ENCODE peak calls at places on chromosomes 4 and X, in seven cellular contexts. O is H9, E is trophoblast cell, J is IMR-90, Y is H1, B is mesenchymal stem cell, I is mesendoderm. L is an unnamed sample.

GRCh38 chr4:78667764-78668163 is 108.4 kb upstream of the BMP2K start:
- DNase-seq in J (no peak), B (no peak), Y (no peak), I (no peak), O (no peak), E (no peak), L (no peak)

GRCh38 chrX:97310373-97310772 is 426.7 kb downstream of the RPA4 start:
- DNase-seq in I (peak; percentile 95), J (peak; percentile 14), Y (peak; percentile 29), O (peak; percentile 72), E (peak; percentile 94), B (no peak), L (peak; percentile 40)

GRCh38 chr4:53478671-53479456 is 101.4 kb downstream of the FIP1L1 start:
- DNase-seq in J (peak; percentile 94), O (no peak), B (peak; percentile 60), I (no peak), Y (no peak), E (no peak), L (no peak)

GRCh38 chr4:91288702-91289311 is 1015.0 kb upstream of the GRID2 start:
- DNase-seq in I (no peak), J (no peak), B (no peak), O (no peak), E (no peak), Y (no peak), L (no peak)

GRCh38 chrX:42515939-42516338 is 262.0 kb downstream of the PPP1R2C start:
- DNase-seq in O (no peak), J (no peak), Y (no peak), I (no peak), E (no peak), B (no peak), L (no peak)

GRCh38 chr4:23630110-23630509 is 259.7 kb downstream of the PPARGC1A start:
- DNase-seq in E (peak; percentile 3), J (no peak), Y (no peak), O (no peak), I (peak; percentile 87), B (no peak), L (no peak)

GRCh38 chr4:8913858-8914460 is 42.3 kb upstream of the HMX1 start:
- DNase-seq in B (no peak), I (no peak), J (no peak), Y (no peak), E (no peak), O (no peak), L (no peak)

GRCh38 chr4:54227261-54228063 is 1.6 kb upstream of the PDGFRA start:
- DNase-seq in O (peak; percentile 72), I (peak; percentile 83), J (peak; percentile 80), Y (no peak), E (no peak), B (peak; percentile 88), L (peak; percentile 57)

GRCh38 chrX:102672876-102673275 is 21.6 kb downstream of the GPRASP1 start:
- DNase-seq in Y (no peak), E (peak; percentile 40), J (peak; percentile 60), B (peak; percentile 37), O (no peak), I (no peak), L (no peak)

GRCh38 chrX:129359269-129359668 is 164.0 kb downstream of the SMARCA1 start:
- DNase-seq in E (no peak), B (peak; percentile 11), J (peak; percentile 31), I (no peak), Y (no peak), O (no peak), L (no peak)

GRCh38 chr4:88674989-88675388 is 22.6 kb downstream of the NAP1L5 start:
- DNase-seq in Y (no peak), E (no peak), J (peak; percentile 83), O (no peak), B (peak; percentile 19), I (no peak), L (no peak)

GRCh38 chrX:42837747-42838146 is 59.8 kb upstream of the PPP1R2C start:
- DNase-seq in B (no peak), O (no peak), I (no peak), J (no peak), Y (no peak), E (no peak), L (no peak)

GRCh38 chr4:94332983-94333590 is 9.5 kb downstream of the HPGDS start:
- DNase-seq in E (peak; percentile 17), J (no peak), O (no peak), B (no peak), I (peak; percentile 98), Y (no peak), L (peak; percentile 31)

GRCh38 chrX:13223868-13224555 is 95.8 kb downstream of the ATXN3L start:
- DNase-seq in J (peak; percentile 91), B (peak; percentile 85), I (peak; percentile 60), Y (no peak), O (no peak), E (peak; percentile 43), L (no peak)

GRCh38 chrX:108304210-108304609 is 134.0 kb downstream of the COL4A6 start:
- DNase-seq in I (peak; percentile 37), B (peak; percentile 29), J (peak; percentile 7), O (no peak), Y (no peak), E (no peak), L (no peak)

GRCh38 chr4:61202638-61203495 is 2.7 kb downstream of the ADGRL3 start:
- DNase-seq in J (no peak), Y (no peak), O (peak; percentile 51), E (peak; percentile 35), B (peak; percentile 79), I (peak; percentile 86), L (peak; percentile 29)

GRCh38 chr4:144174401-144175067 is 34.0 kb upstream of the GYPA start:
- DNase-seq in E (peak; percentile 86), B (peak; percentile 63), O (no peak), J (peak; percentile 59), Y (no peak), I (peak; percentile 62), L (peak; percentile 52)

GRCh38 chr4:107183155-107183774 is 147.2 kb upstream of the DKK2 start:
- DNase-seq in Y (no peak), O (no peak), E (peak; percentile 82), I (peak; percentile 75), J (peak; percentile 58), B (peak; percentile 64), L (peak; percentile 47)

GRCh38 chr4:55318541-55319129 is 27.4 kb upstream of the SRD5A3 start:
- DNase-seq in B (no peak), J (no peak), E (no peak), I (no peak), Y (no peak), O (no peak), L (no peak)

GRCh38 chrX:45191820-45192409 is 8.8 kb downstream of the DIPK2B start:
- DNase-seq in I (no peak), O (no peak), Y (no peak), J (no peak), B (no peak), E (no peak), L (no peak)

GRCh38 chr4:145935253-145936141 is 3.1 kb downstream of the ZNF827 start:
- DNase-seq in O (peak; percentile 62), J (no peak), E (no peak), I (peak; percentile 79), B (no peak), Y (no peak), L (no peak)

GRCh38 chr4:4614925-4615678 is 73.3 kb upstream of the STX18 start:
- DNase-seq in J (peak; percentile 66), B (peak; percentile 25), Y (no peak), I (no peak), O (no peak), E (no peak), L (no peak)

GRCh38 chr4:41933997-41934812 is 1.0 kb upstream of the TMEM33 start:
- DNase-seq in B (no peak), I (no peak), E (peak; percentile 86), O (peak; percentile 49), J (no peak), Y (no peak), L (no peak)

GRCh38 chr4:19014594-19014993 is 993.0 kb upstream of the LCORL start:
- DNase-seq in B (no peak), E (no peak), I (no peak), O (no peak), J (no peak), Y (no peak), L (no peak)

GRCh38 chr4:15769202-15769601 is 8.9 kb upstream of the CD38 start:
- DNase-seq in I (no peak), B (no peak), J (no peak), Y (no peak), O (no peak), E (no peak), L (no peak)
- H3K23ac ChIP-seq in I (no peak overlapping the region), B (no peak overlapping the region), J (no peak overlapping the region), Y (no peak overlapping the region), O (no peak overlapping the region), E (no peak overlapping the region), L (no peak overlapping the region)

GRCh38 chr4:169640261-169640880 is 20.0 kb downstream of the CLCN3 start:
- DNase-seq in J (peak; percentile 91), E (no peak), B (peak; percentile 70), Y (no peak), I (no peak), O (no peak), L (no peak)
- H3K4ac ChIP-seq in J (no peak overlapping the region), E (no peak overlapping the region), B (no peak overlapping the region), Y (no peak overlapping the region), I (no peak overlapping the region), O (no peak overlapping the region), L (no peak overlapping the region)

GRCh38 chrX:67759018-67759417 is 215.2 kb downstream of the AR start:
- DNase-seq in I (no peak), O (no peak), J (no peak), E (no peak), B (no peak), Y (no peak), L (no peak)
- H3K23ac ChIP-seq in I (no peak overlapping the region), O (no peak overlapping the region), J (no peak overlapping the region), E (no peak overlapping the region), B (no peak overlapping the region), Y (no peak overlapping the region), L (no peak overlapping the region)

GRCh38 chr4:129143359-129143758 is 47.4 kb downstream of the C4orf33 start:
- DNase-seq in I (no peak), O (no peak), E (no peak), B (no peak), J (no peak), Y (no peak), L (no peak)

GRCh38 chr4:129148892-129149291 is 52.9 kb downstream of the C4orf33 start:
- DNase-seq in O (no peak), J (no peak), I (no peak), B (no peak), Y (no peak), E (no peak), L (no peak)

GRCh38 chr4:129145222-129145730 is 49.3 kb downstream of the C4orf33 start:
- DNase-seq in I (no peak), O (no peak), Y (no peak), J (no peak), B (peak; percentile 3), E (peak; percentile 2), L (no peak)

GRCh38 chr4:129146639-129147038 is 50.7 kb downstream of the C4orf33 start:
- DNase-seq in I (peak; percentile 25), J (no peak), E (peak; percentile 4), O (no peak), B (no peak), Y (no peak), L (no peak)

DNA sequence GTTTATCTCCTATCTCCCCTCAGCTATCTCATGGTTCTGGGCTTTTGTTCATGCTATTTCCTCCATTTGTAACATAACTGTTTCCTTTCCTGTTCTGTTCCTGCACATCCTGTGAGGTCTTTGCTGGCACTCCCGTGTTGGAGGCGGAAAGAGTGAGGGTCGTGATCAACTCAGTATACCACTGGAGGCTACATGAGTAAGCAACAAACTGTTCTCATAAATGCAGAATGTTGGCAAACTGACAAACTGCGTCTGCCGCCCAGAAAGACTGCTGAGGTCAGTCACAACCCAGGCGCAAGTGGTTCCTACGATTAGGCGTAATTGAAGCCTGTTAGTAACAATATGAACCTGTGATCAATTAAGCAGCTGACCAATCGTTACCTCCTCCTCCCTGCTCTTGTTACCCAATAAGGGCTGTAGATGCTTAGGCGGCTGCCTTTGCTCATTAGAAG is 48.8 kb downstream of the C4orf33 start:
- DNase-seq in O (no peak), I (no peak), E (peak; percentile 1), B (no peak), J (no peak), Y (no peak), L (no peak)
- H3K4ac ChIP-seq in O (no peak overlapping the region), I (no peak overlapping the region), E (no peak overlapping the region), B (no peak overlapping the region), J (no peak overlapping the region), Y (no peak overlapping the region), L (no peak overlapping the region)